ENCODE peak calls at places on chromosomes 7 and 10, in six cellular contexts. H, G, P, S, M and N are unnamed samples.
A peak's percentile ranks its signal among the peaks of the same experiment; 100 is the strongest.

GRCh38 chr10:117946525-117947070 is 100.1 kb downstream of the RAB11FIP2 start:
- DNase-seq in H (no peak), G (no peak), P (no peak), S (peak; percentile 40), M (no peak), N (no peak)

GRCh38 chr10:20970044-20970443 is 72.9 kb upstream of the NEBL start:
- DNase-seq in H (no peak), G (no peak), P (no peak), S (peak; percentile 84), M (no peak), N (no peak)

GRCh38 chr10:46314046-46314445 is 27.2 kb downstream of the ANTXRL start:
- DNase-seq in H (no peak), G (no peak), P (no peak), S (no peak), M (no peak), N (no peak)

GRCh38 chr10:93437000-93437945 is 44.9 kb downstream of the MYOF start:
- DNase-seq in H (no peak), G (no peak), P (peak; percentile 97), S (peak; percentile 100), M (no peak), N (no peak)

GRCh38 chr10:48495282-48496045 is 109.4 kb downstream of the ARHGAP22 start:
- DNase-seq in H (no peak), G (no peak), P (no peak), S (no peak), M (no peak), N (no peak)

GRCh38 chr10:72875250-72876055 is 18.1 kb upstream of the OIT3 start:
- DNase-seq in H (no peak), G (no peak), P (peak; percentile 3), S (peak; percentile 40), M (no peak), N (no peak)

GRCh38 chr10:110529596-110530011 is 31.9 kb downstream of the DUSP5 start:
- DNase-seq in H (peak; percentile 13), G (no peak), P (no peak), S (no peak), M (no peak), N (no peak)

GRCh38 chr10:76231258-76231934 is 800.0 kb downstream of the LRMDA start:
- DNase-seq in H (no peak), G (no peak), P (no peak), S (no peak), M (no peak), N (no peak)

GRCh38 chr7:140679186-140679585 is 6.4 kb downstream of the ADCK2 start:
- DNase-seq in H (no peak), G (no peak), P (no peak), S (no peak), M (no peak), N (peak; percentile 8)

GRCh38 chr7:116447980-116448839 is 51.3 kb upstream of the CAV2 start:
- DNase-seq in H (no peak), G (no peak), P (no peak), S (no peak), M (no peak), N (no peak)

GRCh38 chr10:78450807-78451485 is 417.3 kb downstream of the RPS24 start:
- DNase-seq in H (no peak), G (no peak), P (no peak), S (no peak), M (no peak), N (peak; percentile 25)

GRCh38 chr10:124864421-124865193 is 63.0 kb downstream of the ABRAXAS2 start:
- DNase-seq in H (no peak), G (no peak), P (no peak), S (no peak), M (no peak), N (no peak)

GRCh38 chr10:62761115-62761514 is 43.4 kb upstream of the ADO start:
- DNase-seq in H (no peak), G (no peak), P (no peak), S (no peak), M (no peak), N (no peak)

GRCh38 chr7:131021902-131022301 is 287.9 kb upstream of the KLF14 start:
- DNase-seq in H (no peak), G (no peak), P (no peak), S (no peak), M (no peak), N (no peak)

GRCh38 chr10:103433858-103434257 is 18.3 kb downstream of the CALHM2 start:
- DNase-seq in H (no peak), G (no peak), P (no peak), S (peak; percentile 69), M (no peak), N (no peak)

GRCh38 chr10:90834326-90834725 is 23.5 kb downstream of the HTR7 start:
- DNase-seq in H (no peak), G (no peak), P (no peak), S (no peak), M (no peak), N (no peak)

GRCh38 chr7:2982831-2983230 is 60.8 kb downstream of the CARD11 start:
- DNase-seq in H (no peak), G (peak; percentile 31), P (no peak), S (no peak), M (peak; percentile 49), N (peak; percentile 80)

GRCh38 chr10:30432631-30433285 is 1.2 kb upstream of the MAP3K8 start:
- DNase-seq in H (no peak), G (no peak), P (no peak), S (no peak), M (no peak), N (peak; percentile 59)

GRCh38 chr10:96255569-96256335 is 15.6 kb downstream of the BLNK start:
- DNase-seq in H (no peak), G (no peak), P (no peak), S (no peak), M (no peak), N (no peak)

GRCh38 chr10:45154481-45154880 is 153.8 kb downstream of the ZNF22 start:
- DNase-seq in H (no peak), G (no peak), P (no peak), S (peak; percentile 51), M (no peak), N (no peak)

GRCh38 chr10:50809596-50809995 is 69.9 kb downstream of the ASAH2B start:
- DNase-seq in H (no peak), G (no peak), P (no peak), S (peak; percentile 36), M (no peak), N (no peak)

GRCh38 chr10:110411047-110411410 is 86.7 kb upstream of the DUSP5 start:
- DNase-seq in H (no peak), G (no peak), P (no peak), S (peak; percentile 88), M (no peak), N (no peak)

GRCh38 chr10:48931188-48931587 is 8.5 kb downstream of the LRRC18 start:
- DNase-seq in H (no peak), G (no peak), P (no peak), S (no peak), M (no peak), N (no peak)

GRCh38 chr7:325811-326210 is 35.8 kb downstream of the FOXL3 start:
- DNase-seq in H (no peak), G (no peak), P (no peak), S (no peak), M (no peak), N (peak; percentile 34)

GRCh38 chr10:75776738-75777504 is 345.5 kb downstream of the LRMDA start:
- DNase-seq in H (no peak), G (no peak), P (no peak), S (no peak), M (no peak), N (no peak)

GRCh38 chr10:32109603-32110002 is 53.4 kb upstream of the KIF5B start:
- DNase-seq in H (no peak), G (no peak), P (no peak), S (no peak), M (no peak), N (no peak)

GRCh38 chr10:93199221-93199681 is 125.6 kb downstream of the CYP26A1 start:
- DNase-seq in H (no peak), G (no peak), P (no peak), S (peak; percentile 93), M (no peak), N (no peak)

GRCh38 chr7:30984359-30985107 is 20.8 kb downstream of the GHRHR start:
- DNase-seq in H (no peak), G (no peak), P (peak; percentile 5), S (peak; percentile 36), M (no peak), N (no peak)